ENCODE peak calls at places on chromosomes 12 and 14, in seven cellular contexts. W, K, Y, Z, H, J and G are unnamed samples.

GRCh38 chr14:101318271-101318670 is 243.0 kb upstream of the DIO3 start:
- DNase-seq in Z (no peak), K (no peak), Y (no peak), W (no peak), H (no peak), J (no peak), G (no peak)

GRCh38 chr12:10771132-10771733 is 31.2 kb downstream of the TAS2R7 start:
- DNase-seq in Y (peak; percentile 41), J (no peak), W (peak; percentile 69), K (no peak), H (peak; percentile 56), Z (peak; percentile 74), G (no peak)

GRCh38 chr14:77120771-77121743 is 20.5 kb downstream of the ZDHHC22 start:
- DNase-seq in Y (no peak), W (no peak), J (peak; percentile 36), K (no peak), Z (peak; percentile 96), H (no peak), G (peak; percentile 28)

GRCh38 chr14:50792058-50792477 is 38.9 kb downstream of the NIN start:
- DNase-seq in W (no peak), J (no peak), Y (no peak), Z (peak; percentile 80), H (no peak), K (no peak), G (peak; percentile 25)

GRCh38 chr12:21456291-21456780 is 18.9 kb downstream of the PYROXD1 start:
- DNase-seq in W (no peak), H (peak; percentile 30), J (peak; percentile 18), Z (no peak), Y (no peak), K (peak; percentile 6), G (peak; percentile 29)

GRCh38 chr12:112380663-112381420 is 1.4 kb downstream of the HECTD4 start:
- DNase-seq in K (no peak), Z (peak; percentile 62), H (no peak), Y (peak; percentile 36), W (peak; percentile 11), J (no peak), G (no peak)

GRCh38 chr12:14993537-14994266 is 20.9 kb downstream of the PDE6H start:
- DNase-seq in W (no peak), Y (no peak), Z (no peak), K (peak; percentile 6), H (no peak), J (no peak), G (peak; percentile 49)

GRCh38 chr14:22184157-22185025 is 404.6 kb downstream of the DAD1 start:
- DNase-seq in K (no peak), H (no peak), Y (no peak), J (no peak), Z (no peak), W (peak; percentile 47), G (no peak)

GRCh38 chr14:53149656-53150319 is 3.3 kb downstream of the DDHD1 start:
- DNase-seq in K (no peak), J (no peak), H (no peak), Y (no peak), W (no peak), Z (peak; percentile 72), G (no peak)

GRCh38 chr12:70007687-70008086 is 182.7 kb downstream of the MYRFL start:
- DNase-seq in K (no peak), H (peak; percentile 70), Z (no peak), W (no peak), J (no peak), Y (no peak), G (no peak)

GRCh38 chr14:73237786-73238261 is 518 bp downstream of the PAPLN start:
- DNase-seq in H (no peak), Z (no peak), K (no peak), W (no peak), Y (peak; percentile 68), J (no peak), G (no peak)

GRCh38 chr12:110266980-110267620 is 13.9 kb upstream of the ATP2A2 start:
- DNase-seq in H (peak; percentile 72), Y (no peak), K (no peak), Z (no peak), W (peak; percentile 75), J (no peak), G (no peak)

GRCh38 chr12:3930216-3930615 is 57.0 kb upstream of the PARP11 start:
- DNase-seq in Y (no peak), W (no peak), J (no peak), K (no peak), Z (no peak), H (no peak), G (no peak)

GRCh38 chr12:2360630-2361170 is 307.9 kb downstream of the CACNA1C start:
- DNase-seq in W (no peak), H (no peak), K (no peak), J (no peak), Y (no peak), Z (no peak), G (no peak)

GRCh38 chr14:95011449-95012020 is 145.8 kb downstream of the DICER1 start:
- DNase-seq in H (no peak), K (no peak), W (no peak), Z (no peak), Y (peak; percentile 49), J (no peak), G (no peak)

GRCh38 chr12:109888179-109889020 is 8.1 kb upstream of the GLTP start:
- DNase-seq in Y (no peak), W (peak; percentile 74), J (no peak), K (no peak), H (peak; percentile 94), Z (no peak), G (no peak)

GRCh38 chr12:69095765-69096477 is 143.4 kb upstream of the CPSF6 start:
- DNase-seq in H (no peak), W (peak; percentile 10), K (no peak), Y (no peak), J (no peak), Z (no peak), G (no peak)

GRCh38 chr14:86990396-86990795 is 1002.6 kb downstream of the GALC start:
- DNase-seq in W (no peak), H (no peak), J (no peak), Y (no peak), K (no peak), Z (no peak), G (no peak)

GRCh38 chr12:101415228-101415627 is 7.7 kb upstream of the ARL1 start:
- DNase-seq in J (no peak), W (no peak), Z (no peak), Y (no peak), H (no peak), K (no peak), G (no peak)

GRCh38 chr14:56342419-56342901 is 224.2 kb downstream of the PELI2 start:
- DNase-seq in Y (no peak), K (no peak), J (no peak), H (no peak), Z (no peak), W (peak; percentile 82), G (no peak)

GRCh38 chr12:28463396-28463795 is 273.1 kb downstream of the CCDC91 start:
- DNase-seq in H (peak; percentile 1), K (no peak), Z (no peak), W (no peak), Y (no peak), J (no peak), G (no peak)

GRCh38 chr12:57718641-57719528 is 19.7 kb downstream of the AGAP2 start:
- DNase-seq in H (no peak), W (no peak), Y (no peak), Z (no peak), J (no peak), K (no peak), G (no peak)

GRCh38 chr12:29238822-29239291 is 89.8 kb downstream of the FAR2 start:
- DNase-seq in J (no peak), K (no peak), Z (no peak), W (peak; percentile 91), Y (no peak), H (peak; percentile 12), G (no peak)

GRCh38 chr14:69711065-69711464 is 55.9 kb upstream of the SRSF5 start:
- DNase-seq in W (no peak), Y (no peak), H (no peak), Z (no peak), J (no peak), K (no peak), G (no peak)

GRCh38 chr12:11209098-11209497 is 22.4 kb upstream of the TAS2R42 start:
- DNase-seq in K (no peak), Z (no peak), H (no peak), J (no peak), W (no peak), Y (peak; percentile 66), G (no peak)

GRCh38 chr14:53539489-53540126 is 386.5 kb upstream of the DDHD1 start:
- DNase-seq in Z (peak; percentile 92), W (peak; percentile 94), K (peak; percentile 41), Y (peak; percentile 89), H (peak; percentile 81), J (no peak), G (peak; percentile 17)

GRCh38 chr14:95562892-95563685 is 28.2 kb downstream of the GLRX5 start:
- DNase-seq in H (peak; percentile 14), W (peak; percentile 42), Z (peak; percentile 53), K (no peak), J (no peak), Y (no peak), G (no peak)

GRCh38 chr12:23533699-23534098 is 415.8 kb downstream of the SOX5 start:
- DNase-seq in Z (no peak), J (no peak), Y (no peak), H (no peak), W (no peak), K (no peak), G (no peak)

GRCh38 chr12:96500686-96501085 is 11.3 kb downstream of the CFAP54 start:
- DNase-seq in J (no peak), H (peak; percentile 48), Z (peak; percentile 52), W (no peak), Y (no peak), K (no peak), G (no peak)